ENCODE peak calls at places on chromosomes 2 and 18, in four cellular contexts. N, O, D and R are unnamed samples.

GRCh38 chr2:64626963-64627760 is 26.6 kb downstream of the SERTAD2 start:
- DNase-seq in N (no peak), O (no peak), D (no peak), R (no peak)

GRCh38 chr2:33215299-33215698 is 261.1 kb upstream of the RASGRP3 start:
- DNase-seq in N (no peak), O (no peak), D (peak), R (peak)

GRCh38 chr2:30692829-30693265 is 114.4 kb downstream of the CAPN13 start:
- DNase-seq in N (no peak), O (no peak), D (no peak), R (no peak)

GRCh38 chr2:62340981-62341624 is 145.2 kb downstream of the B3GNT2 start:
- DNase-seq in N (no peak), O (no peak), D (peak), R (peak)

GRCh38 chr2:171522804-171523338 is 597 bp downstream of the CYBRD1 start:
- DNase-seq in N (peak), O (no peak), D (peak), R (no peak)

GRCh38 chr2:81195017-81195773 is 890.6 kb upstream of the LRRTM1 start:
- DNase-seq in N (no peak), O (no peak), D (no peak), R (no peak)

GRCh38 chr2:63553049-63553448 is 35.2 kb downstream of the WDPCP start:
- DNase-seq in N (no peak), O (no peak), D (no peak), R (peak)

GRCh38 chr2:140308706-140309105 is 1528.5 kb upstream of the NXPH2 start:
- DNase-seq in N (no peak), O (no peak), D (no peak), R (peak)

GRCh38 chr2:58030789-58031188 is 15.8 kb upstream of the VRK2 start:
- DNase-seq in N (no peak), O (no peak), D (peak), R (peak)

GRCh38 chr2:167438206-167438605 is 549.9 kb downstream of the XIRP2 start:
- DNase-seq in N (no peak), O (no peak), D (peak), R (peak)

GRCh38 chr2:158979775-158980174 is 11.3 kb downstream of the TANC1 start:
- DNase-seq in N (no peak), O (no peak), D (no peak), R (no peak)

GRCh38 chr2:138689705-138690104 is 90.5 kb downstream of the NXPH2 start:
- DNase-seq in N (no peak), O (no peak), D (peak), R (no peak)

GRCh38 chr18:57754577-57755330 is 48.4 kb downstream of the ATP8B1 start:
- DNase-seq in N (no peak), O (no peak), D (peak), R (no peak)

GRCh38 chr2:70143314-70144150 is 47.3 kb downstream of the C2orf42 start:
- DNase-seq in N (no peak), O (no peak), D (peak), R (peak)

GRCh38 chr18:23133860-23134779 is 1.2 kb upstream of the CABLES1 start:
- DNase-seq in N (peak), O (peak), D (peak), R (peak)

GRCh38 chr2:240298316-240298790 is 137.1 kb upstream of the GPC1 start:
- DNase-seq in N (no peak), O (no peak), D (no peak), R (no peak)

GRCh38 chr2:8229546-8229986 is 452.3 kb upstream of the ID2 start:
- DNase-seq in N (no peak), O (peak), D (peak), R (peak)